ENCODE peak calls at places on chromosomes 1 and 21, in five cellular contexts. P is HepG2, Q is K562, Y is HCT116, T is SK-N-SH. E is an unnamed sample.

GRCh38 chr1:5770981-5771765 is 221.1 kb downstream of the NPHP4 start:
- DNase-seq in P (peak; percentile 5), Q (no peak), Y (no peak), T (peak; percentile 90), E (no peak)

GRCh38 chr1:213457097-213457680 is 406.1 kb downstream of the RPS6KC1 start:
- DNase-seq in P (no peak), Q (no peak), Y (no peak), T (no peak), E (no peak)

GRCh38 chr1:165899461-165899941 is 72.1 kb downstream of the UCK2 start:
- DNase-seq in P (no peak), Q (no peak), Y (no peak), T (no peak), E (no peak)

GRCh38 chr1:172778461-172779455 is 119.9 kb downstream of the FASLG start:
- DNase-seq in P (no peak), Q (no peak), Y (no peak), T (peak; percentile 5), E (no peak)

GRCh38 chr1:115833806-115834205 is 7.1 kb downstream of the NHLH2 start:
- DNase-seq in P (no peak), Q (no peak), Y (no peak), T (no peak), E (no peak)

GRCh38 chr1:76591963-76592362 is 275.3 kb upstream of the ST6GALNAC5 start:
- DNase-seq in P (no peak), Q (no peak), Y (no peak), T (no peak), E (no peak)

GRCh38 chr1:85334962-85335361 is 58.5 kb upstream of the BCL10 start:
- DNase-seq in P (no peak), Q (no peak), Y (no peak), T (no peak), E (no peak)

GRCh38 chr1:181179980-181180964 is 91.8 kb downstream of the IER5 start:
- DNase-seq in P (no peak), Q (no peak), Y (no peak), T (no peak), E (no peak)

GRCh38 chr1:942864-943533 is 16.1 kb downstream of the NOC2L start:
- DNase-seq in P (no peak), Q (peak; percentile 49), Y (no peak), T (no peak), E (no peak)

GRCh38 chr1:36889846-36890245 is 144.5 kb downstream of the GRIK3 start:
- DNase-seq in P (no peak), Q (no peak), Y (no peak), T (no peak), E (no peak)

GRCh38 chr1:53326088-53326597 is 1.7 kb downstream of the LRP8 start:
- DNase-seq in P (peak; percentile 91), Q (peak; percentile 99), Y (peak; percentile 85), T (peak; percentile 96), E (peak; percentile 90)

GRCh38 chr1:198858026-198858425 is 219.2 kb downstream of the PTPRC start:
- DNase-seq in P (no peak), Q (no peak), Y (no peak), T (no peak), E (no peak)

GRCh38 chr21:31900121-31900895 is 27.5 kb downstream of the HUNK start:
- DNase-seq in P (peak; percentile 99), Q (no peak), Y (no peak), T (no peak), E (no peak)

GRCh38 chr1:50603274-50604271 is 180.3 kb upstream of the DMRTA2 start:
- DNase-seq in P (no peak), Q (no peak), Y (peak; percentile 40), T (no peak), E (no peak)

GRCh38 chr21:33688343-33688742 is 46.0 kb downstream of the ITSN1 start:
- DNase-seq in P (no peak), Q (no peak), Y (no peak), T (no peak), E (no peak)

GRCh38 chr1:157819215-157819614 is 705 bp downstream of the FCRL1 start:
- DNase-seq in P (no peak), Q (no peak), Y (no peak), T (no peak), E (no peak)

GRCh38 chr1:1943834-1944570 is 24.9 kb upstream of the TMEM52 start:
- DNase-seq in P (peak; percentile 61), Q (peak; percentile 84), Y (peak; percentile 35), T (peak; percentile 93), E (peak; percentile 51)

GRCh38 chr1:85692730-85693314 is 15.4 kb downstream of the ZNHIT6 start:
- DNase-seq in P (peak; percentile 37), Q (no peak), Y (peak; percentile 6), T (no peak), E (no peak)

GRCh38 chr1:223748773-223749733 is 36.7 kb downstream of the CAPN2 start:
- DNase-seq in P (no peak), Q (peak; percentile 83), Y (no peak), T (peak; percentile 88), E (peak; percentile 80)

GRCh38 chr1:202286622-202287097 is 55.1 kb downstream of the UBE2T start:
- DNase-seq in P (peak; percentile 59), Q (no peak), Y (no peak), T (no peak), E (no peak)

GRCh38 chr1:34409689-34410229 is 233.1 kb downstream of the C1orf94 start:
- DNase-seq in P (no peak), Q (no peak), Y (no peak), T (no peak), E (no peak)

GRCh38 chr1:204051718-204052117 is 21.2 kb upstream of the SOX13 start:
- DNase-seq in P (no peak), Q (no peak), Y (no peak), T (no peak), E (no peak)

GRCh38 chr1:1425753-1426495 is 4.8 kb upstream of the ANKRD65 start:
- DNase-seq in P (no peak), Q (no peak), Y (no peak), T (no peak), E (no peak)

GRCh38 chr1:100927276-100927675 is 31.4 kb downstream of the SLC30A7 start:
- DNase-seq in P (no peak), Q (no peak), Y (no peak), T (no peak), E (no peak)

GRCh38 chr1:213014642-213015041 is 1.0 kb downstream of the ANGEL2 start:
- DNase-seq in P (peak; percentile 16), Q (no peak), Y (no peak), T (peak; percentile 13), E (no peak)

GRCh38 chr21:38930838-38931237 is 125.1 kb downstream of the ETS2 start:
- DNase-seq in P (no peak), Q (no peak), Y (no peak), T (no peak), E (no peak)

GRCh38 chr1:61332796-61333195 is 250.4 kb downstream of the NFIA start:
- DNase-seq in P (no peak), Q (no peak), Y (no peak), T (no peak), E (no peak)

GRCh38 chr21:28737671-28738279 is 254.9 kb downstream of the LTN1 start:
- DNase-seq in P (peak; percentile 20), Q (no peak), Y (no peak), T (no peak), E (peak; percentile 62)

GRCh38 chr1:219537182-219537581 is 75.7 kb downstream of the ZC3H11B start:
- DNase-seq in P (no peak), Q (no peak), Y (no peak), T (peak; percentile 36), E (no peak)

GRCh38 chr1:95116666-95117206 is 419 bp upstream of the TLCD4 start:
- DNase-seq in P (peak; percentile 77), Q (peak; percentile 73), Y (peak; percentile 57), T (peak; percentile 83), E (peak; percentile 73)

GRCh38 chr1:15820478-15820877 is 13.0 kb upstream of the UQCRHL start:
- DNase-seq in P (no peak), Q (no peak), Y (no peak), T (no peak), E (peak; percentile 82)
- TF ChIP-seq JUND in P (no peak), Q (no peak), Y (no peak), T (no peak), E (no peak)

DNA sequence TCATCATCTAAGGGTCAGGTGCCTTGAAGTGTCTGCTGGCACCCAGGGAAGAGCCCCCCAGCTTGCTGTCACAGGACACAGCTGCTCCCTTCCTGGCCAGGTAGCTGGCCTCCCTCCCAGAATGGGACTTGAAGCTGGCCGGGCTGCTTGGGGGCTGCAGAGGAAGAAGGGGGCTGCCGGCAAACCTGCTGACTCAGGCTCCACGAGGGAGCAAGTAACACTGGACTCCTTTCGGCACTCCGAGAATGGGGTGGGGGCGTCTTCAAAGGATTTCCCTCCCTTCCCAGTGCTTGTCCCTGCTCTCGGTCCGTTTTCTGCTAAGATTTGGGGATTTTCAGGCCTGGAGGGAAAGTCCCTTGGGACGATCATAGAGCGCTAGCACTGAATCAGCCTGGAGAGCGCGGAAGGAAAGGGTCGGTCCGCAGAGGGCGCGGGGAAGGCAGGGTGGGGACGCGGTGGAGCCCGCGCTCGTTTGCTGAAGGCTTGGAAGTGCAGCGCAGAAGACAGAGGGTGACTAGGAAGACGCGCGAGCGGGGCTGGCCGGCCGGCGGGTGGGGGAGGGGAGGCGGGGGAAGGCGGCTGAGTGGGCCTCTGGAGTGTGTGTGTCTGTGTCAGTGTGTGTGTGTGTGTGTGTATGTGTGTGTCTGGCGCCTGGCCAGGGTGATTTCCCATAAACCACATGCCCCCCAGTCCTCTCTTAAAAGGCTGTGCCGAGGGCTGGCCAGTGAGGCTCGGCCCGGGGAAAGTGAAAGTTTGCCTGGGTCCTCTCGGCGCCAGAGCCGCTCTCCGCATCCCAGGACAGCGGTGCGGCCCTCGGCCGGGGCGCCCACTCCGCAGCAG is at the start of gene CSF1:
- DNase-seq in P (no peak), Q (peak; percentile 92), Y (no peak), T (peak; percentile 87), E (peak; percentile 41)
- TF ChIP-seq JUND in P (no peak), Q (peak; percentile 39), Y (no peak), T (no peak), E (no peak)

GRCh38 chr21:36883532-36884486 is 82.7 kb downstream of the HLCS start:
- DNase-seq in P (no peak), Q (no peak), Y (no peak), T (no peak), E (no peak)
- TF ChIP-seq JUND in P (no peak), Q (no peak), Y (no peak), T (no peak), E (no peak)

GRCh38 chr1:226688852-226689251 is 50.2 kb downstream of the ITPKB start:
- DNase-seq in P (no peak), Q (no peak), Y (no peak), T (no peak), E (no peak)

GRCh38 chr1:226692868-226693267 is 46.2 kb downstream of the ITPKB start:
- DNase-seq in P (no peak), Q (no peak), Y (no peak), T (no peak), E (no peak)

GRCh38 chr1:226690460-226690982 is 48.6 kb downstream of the ITPKB start:
- DNase-seq in P (no peak), Q (no peak), Y (no peak), T (peak; percentile 47), E (no peak)

GRCh38 chr1:226692067-226692792 is 46.9 kb downstream of the ITPKB start:
- DNase-seq in P (no peak), Q (no peak), Y (no peak), T (no peak), E (no peak)

GRCh38 chr1:226691257-226691656 is 47.8 kb downstream of the ITPKB start:
- DNase-seq in P (no peak), Q (no peak), Y (no peak), T (no peak), E (no peak)
- TF ChIP-seq JUND in P (no peak), Q (no peak), Y (no peak), T (no peak), E (no peak)

E was measured in T47D.